ENCODE peak calls at places on chromosomes 6 and 20, in eight cellular contexts. D is activated CD8-positive, alpha-beta memory T cell treated with anti-CD3 and anti-CD28 coated beads, Interleukin-2, amount 50 U/mL, for 4 hours; R is SJCRH30; V is HTR-8/SVneo; Z is testis; I is NCI-H510A treated with DMSO at 0.1 percent for 48 hours; P is activated CD4-positive, alpha-beta memory T cell treated with anti-CD3 and anti-CD28 coated beads, Interleukin-2, amount 10 ng/mL, durations not matched to agents 7 days and 5 days; Y is GM12865. B is an unnamed sample.
A peak's percentile ranks its signal among the peaks of the same experiment; 100 is the strongest.

GRCh38 chr6:144063744-144064401 is 31.5 kb downstream of the SF3B5 start:
- DNase-seq in R (peak; percentile 81), D (peak; percentile 92), P (peak; percentile 93), Y (peak; percentile 96), I (peak; percentile 19), Z (peak; percentile 88), V (peak; percentile 56), B (peak; percentile 93)

GRCh38 chr20:51995551-51995951 is 193.2 kb upstream of the SALL4 start:
- DNase-seq in I (no peak), D (no peak), Y (no peak), R (no peak), V (no peak), P (no peak), Z (no peak), B (no peak)

GRCh38 chr6:116139917-116140316 is 14.0 kb upstream of the COL10A1 start:
- DNase-seq in R (no peak), D (no peak), Z (no peak), Y (no peak), I (no peak), P (no peak), V (no peak), B (no peak)

GRCh38 chr6:18823782-18824386 is 436.7 kb downstream of the RNF144B start:
- DNase-seq in I (no peak), R (peak; percentile 62), D (no peak), V (no peak), P (peak; percentile 36), Y (peak; percentile 64), Z (peak; percentile 87), B (no peak)

GRCh38 chr6:52551483-52552277 is 25.2 kb downstream of the TRAM2 start:
- DNase-seq in R (peak; percentile 91), D (no peak), Y (no peak), Z (peak; percentile 44), P (no peak), I (peak; percentile 99), V (peak; percentile 84), B (peak; percentile 79)

GRCh38 chr20:2673453-2673852 is 9.4 kb upstream of the IDH3B start:
- DNase-seq in V (no peak), Z (no peak), P (no peak), D (no peak), I (no peak), Y (no peak), R (no peak), B (no peak)

GRCh38 chr6:10659697-10660348 is 34.6 kb downstream of the C6orf52 start:
- DNase-seq in I (peak; percentile 3), Z (no peak), Y (no peak), V (no peak), R (no peak), D (no peak), P (peak; percentile 19), B (no peak)

GRCh38 chr6:11096109-11096508 is 2.5 kb downstream of the SMIM13 start:
- DNase-seq in P (peak; percentile 22), Y (peak; percentile 24), D (no peak), R (peak; percentile 18), I (no peak), Z (no peak), V (peak; percentile 41), B (no peak)

GRCh38 chr20:63149531-63150207 is 66.3 kb downstream of the YTHDF1 start:
- DNase-seq in R (no peak), I (no peak), Y (no peak), P (no peak), Z (no peak), V (no peak), D (no peak), B (peak; percentile 17)

GRCh38 chr20:19371112-19371511 is 158.7 kb downstream of the SLC24A3 start:
- DNase-seq in Y (no peak), V (no peak), P (no peak), I (no peak), Z (no peak), R (no peak), D (no peak), B (no peak)

GRCh38 chr20:44198872-44199271 is 11.7 kb downstream of the OSER1 start:
- DNase-seq in I (no peak), R (no peak), V (no peak), Y (no peak), D (no peak), Z (no peak), P (peak; percentile 62), B (no peak)

GRCh38 chr6:135270676-135271536 is 89.8 kb downstream of the MYB start:
- DNase-seq in D (no peak), R (no peak), I (peak; percentile 61), Z (no peak), P (no peak), V (no peak), Y (no peak), B (no peak)

GRCh38 chr6:56079761-56080540 is 167.4 kb downstream of the COL21A1 start:
- DNase-seq in Z (no peak), I (no peak), D (no peak), Y (no peak), P (no peak), V (no peak), R (no peak), B (no peak)

GRCh38 chr20:59158673-59159072 is 4.9 kb upstream of the ZNF831 start:
- DNase-seq in D (no peak), I (no peak), P (no peak), R (no peak), Y (no peak), V (no peak), Z (no peak), B (no peak)

GRCh38 chr6:131787955-131788712 is 19.7 kb upstream of the ENPP1 start:
- DNase-seq in R (peak; percentile 92), V (no peak), D (no peak), Y (no peak), I (no peak), Z (no peak), P (no peak), B (no peak)

GRCh38 chr6:106431405-106431804 is 70.9 kb downstream of the CRYBG1 start:
- DNase-seq in P (no peak), R (no peak), Y (no peak), Z (no peak), I (no peak), D (no peak), V (no peak), B (no peak)

GRCh38 chr6:133251688-133252087 is 10.5 kb downstream of the EYA4 start:
- DNase-seq in Y (no peak), P (no peak), R (no peak), I (no peak), V (no peak), D (no peak), Z (no peak), B (no peak)

B was measured in right cardiac atrium.